ENCODE peak calls at places on chromosomes 11 and 22, in ten cellular contexts. U is psoas muscle; A is heart right ventricle; R is CD8-positive, alpha-beta T cell; Z is PC-9; K is colonic mucosa; C is stomach; B is mucosa of descending colon; V is uterus; Y is left ventricle myocardium inferior. M is an unnamed sample. For H3K4me1, the result is how much of the 10 kb centered on the place peaks cover.

GRCh38 chr11:44763111-44763820 is 36.5 kb downstream of the TSPAN18 start:
- DNase-seq in C (no peak), Z (no peak), U (no peak), A (no peak), R (no peak), Y (no peak), V (peak), K (no peak), B (no peak), M (no peak)

GRCh38 chr11:63510360-63511130 is 4.7 kb downstream of the LGALS12 start:
- DNase-seq in K (no peak), C (peak), B (no peak), Y (peak), R (no peak), A (no peak), U (peak), Z (no peak), V (no peak), M (no peak)

GRCh38 chr22:17963015-17963414 is 61.3 kb downstream of the MICAL3 start:
- DNase-seq in V (no peak), Z (no peak), C (no peak), Y (no peak), B (no peak), A (no peak), R (no peak), K (no peak), U (no peak), M (no peak)

GRCh38 chr11:76388408-76388807 is 7.3 kb downstream of the GVQW3 start:
- DNase-seq in R (no peak), Y (no peak), V (no peak), K (no peak), B (no peak), A (no peak), C (no peak), Z (no peak), U (no peak), M (no peak)

GRCh38 chr11:70876685-70877084 is 375.7 kb downstream of the SHANK2 start:
- DNase-seq in C (peak), A (no peak), V (no peak), U (no peak), Z (no peak), Y (no peak), K (no peak), R (no peak), B (no peak), M (no peak)

GRCh38 chr11:57311109-57311936 is 13.4 kb downstream of the TNKS1BP1 start:
- DNase-seq in Y (peak), V (peak), Z (peak), U (peak), R (peak), B (peak), C (peak), A (peak), K (peak), M (peak)

GRCh38 chr11:16193897-16194381 is 162.4 kb downstream of the SOX6 start:
- DNase-seq in C (no peak), K (no peak), B (no peak), V (no peak), R (no peak), U (no peak), Z (no peak), Y (no peak), A (no peak), M (no peak)

GRCh38 chr22:25068701-25069100 is 116.2 kb downstream of the KIAA1671 start:
- DNase-seq in U (peak), Y (no peak), C (no peak), B (no peak), R (peak), A (no peak), Z (no peak), K (no peak), V (no peak), M (no peak)

GRCh38 chr11:1875093-1875785 is 16.5 kb downstream of the PRR33 start:
- DNase-seq in R (no peak), C (no peak), Y (peak), U (peak), Z (no peak), V (peak), A (peak), B (peak), K (no peak), M (no peak)

GRCh38 chr11:289145-289705 is 299 bp downstream of the PGGHG start:
- DNase-seq in A (no peak), C (no peak), Y (no peak), U (peak), K (no peak), V (peak), Z (no peak), B (no peak), R (peak), M (no peak)
- H3K4me3 ChIP-seq in A (peak), C (peak), Y (peak), U (peak), K (peak), V (peak), Z (peak), B (peak), R (peak), M (peak)

GRCh38 chr22:40212126-40212525 is 34.4 kb downstream of the TNRC6B start:
- DNase-seq in K (no peak), Y (no peak), C (no peak), Z (no peak), A (no peak), V (no peak), B (no peak), R (no peak), U (no peak), M (no peak)
- H3K4me1 ChIP-seq in K (under half), Y (half or more), C (half or more), Z (under half), A (half or more), V (under half), B (under half), R (half or more), U (under half), M (under half)

DNA sequence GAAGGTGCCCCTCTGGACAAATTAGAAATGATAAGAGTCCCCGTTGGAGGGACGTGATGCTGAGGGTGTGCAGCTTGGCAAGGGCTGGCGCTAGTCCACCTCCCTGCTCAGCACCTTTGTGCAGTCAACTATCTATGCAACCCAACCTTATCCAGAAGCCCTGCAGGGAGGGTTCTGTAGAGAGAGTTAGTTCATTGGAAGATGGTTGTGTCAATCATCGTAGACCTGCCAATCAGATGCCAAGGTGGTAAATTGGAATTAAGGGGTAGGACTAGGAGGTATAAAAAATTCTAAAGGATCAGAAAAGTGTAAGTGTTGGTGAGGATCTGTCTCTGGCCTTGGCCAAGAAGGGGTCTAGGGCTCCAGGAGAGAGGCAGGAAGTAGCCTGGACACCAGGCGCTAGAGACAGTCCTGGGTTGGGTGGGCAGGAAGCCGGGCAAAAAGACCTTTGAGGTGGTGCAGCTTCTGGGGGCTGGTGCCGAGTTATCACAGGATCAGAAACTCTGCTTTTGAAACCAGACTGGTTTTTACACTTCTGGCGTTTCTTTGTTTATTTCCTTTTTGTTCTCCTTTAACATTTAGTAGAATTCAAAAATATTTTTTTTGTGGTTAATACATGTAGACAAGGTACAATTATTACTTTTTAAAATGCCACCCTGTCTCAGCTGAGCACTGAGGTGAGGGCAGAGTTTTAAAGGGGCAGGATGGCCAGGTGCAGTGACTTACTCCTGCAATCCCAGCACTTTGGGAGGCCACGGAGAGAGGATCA is 1.6 kb downstream of the C1QTNF6 start:
- DNase-seq in R (peak), B (peak), Z (peak), A (no peak), U (peak), C (no peak), Y (peak), V (no peak), K (no peak), M (peak)
- H3K4me3 ChIP-seq in R (peak), B (no peak), Z (peak), A (peak), U (no peak), C (no peak), Y (peak), V (no peak), K (no peak), M (no peak)

DNA sequence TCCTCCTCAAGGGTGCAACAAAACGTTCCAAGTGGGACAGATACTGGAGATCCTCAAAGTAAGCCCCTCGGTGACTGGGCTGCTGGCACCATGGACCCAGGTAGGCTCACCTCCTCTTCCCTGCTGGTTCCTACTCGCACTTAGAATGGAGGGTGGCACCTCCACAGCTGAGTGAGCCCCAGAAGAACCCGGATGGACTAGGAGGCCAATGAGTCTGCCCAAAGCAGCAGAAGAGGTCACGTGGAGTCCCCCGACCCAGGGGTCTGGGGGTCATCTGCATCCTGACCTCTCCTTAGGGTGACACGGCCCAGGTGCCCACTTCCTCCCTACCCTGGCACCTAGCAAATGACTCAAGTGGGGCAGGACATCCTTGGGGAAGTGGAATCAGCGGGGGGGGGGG is 4.4 kb downstream of the APOL1 start:
- DNase-seq in C (no peak), R (no peak), Z (no peak), Y (no peak), B (no peak), U (no peak), K (no peak), V (no peak), A (no peak), M (no peak)
- H3K4me1 ChIP-seq in C (half or more), R (under half), Z (under half), Y (half or more), B (under half), U (under half), K (under half), V (under half), A (under half), M (under half)

GRCh38 chr11:7449841-7450214 is 35.5 kb upstream of the OLFML1 start:
- DNase-seq in U (no peak), R (no peak), A (no peak), B (no peak), K (no peak), V (no peak), Y (no peak), Z (no peak), C (no peak), M (no peak)
- H3K4me3 ChIP-seq in U (no peak), R (no peak), A (no peak), B (no peak), K (no peak), V (no peak), Y (no peak), Z (no peak), C (no peak), M (no peak)

GRCh38 chr11:33063326-33063775 is 24.0 kb downstream of the TCP11L1 start:
- DNase-seq in C (no peak), B (no peak), R (no peak), A (no peak), Z (no peak), V (no peak), U (no peak), K (no peak), Y (no peak), M (no peak)

GRCh38 chr11:33055361-33055760 is 16.0 kb downstream of the TCP11L1 start:
- DNase-seq in B (no peak), R (no peak), V (no peak), C (no peak), A (no peak), Z (no peak), K (no peak), Y (no peak), U (no peak), M (no peak)

GRCh38 chr11:33060271-33060670 is 20.9 kb downstream of the TCP11L1 start:
- DNase-seq in V (no peak), R (no peak), C (no peak), U (no peak), Y (no peak), A (no peak), Z (no peak), K (no peak), B (no peak), M (no peak)

GRCh38 chr11:33062137-33062536 is 22.8 kb downstream of the TCP11L1 start:
- DNase-seq in A (no peak), R (no peak), Z (no peak), K (no peak), B (no peak), Y (no peak), U (no peak), C (no peak), V (no peak), M (no peak)

DNA sequence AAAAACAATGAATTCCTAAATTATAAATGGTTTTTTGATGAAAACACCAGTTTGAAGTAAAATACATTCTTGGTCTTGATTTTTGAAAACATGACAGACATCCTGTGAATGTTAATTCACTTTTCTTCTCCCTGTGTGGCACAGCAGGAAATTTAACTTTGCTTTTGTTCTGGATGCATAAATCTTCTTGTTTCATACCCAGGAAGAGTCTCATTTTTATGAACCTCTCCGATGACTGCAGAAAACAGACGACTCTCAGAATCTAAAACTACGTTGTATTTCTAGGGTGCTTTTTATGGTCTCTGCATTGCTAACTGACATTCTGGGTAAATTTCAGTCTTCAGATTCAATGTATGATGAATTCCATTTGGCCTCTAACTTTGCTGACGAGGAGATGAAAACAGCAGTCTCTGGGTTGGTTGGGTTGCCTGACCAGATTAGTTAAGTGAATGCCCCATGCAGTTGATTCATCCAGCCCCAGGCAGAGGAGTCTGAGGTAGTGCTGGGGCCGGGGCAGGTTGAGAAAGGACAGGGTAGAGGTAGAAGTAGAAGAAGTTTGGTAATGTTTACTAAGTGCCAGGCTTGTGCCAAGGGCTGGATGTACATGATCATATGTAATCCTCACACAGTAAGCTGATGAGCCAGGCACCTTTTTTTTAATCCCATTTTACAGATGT is 20.1 kb downstream of the TCP11L1 start:
- DNase-seq in B (no peak), K (no peak), V (no peak), Z (no peak), R (no peak), C (no peak), Y (no peak), A (no peak), U (no peak), M (no peak)
- H3K4me1 ChIP-seq in B (under half), K (under half), V (under half), Z (under half), R (under half), C (under half), Y (under half), A (under half), U (under half), M (under half)